ENCODE peak calls at places on chromosomes 3 and 15, in seven cellular contexts. Q is posterior vena cava, K is lung microvascular endothelial cell, B is amygdala, O is COR-L47, E is ureter, X is NCI-H1105. Z is an unnamed sample.

GRCh38 chr3:52023860-52024764 is 28.4 kb upstream of the RPL29 start:
- DNase-seq in Q (no peak), K (no peak), E (no peak), B (no peak), X (no peak), O (peak; percentile 21), Z (no peak)

GRCh38 chr3:73212683-73213082 is 151.2 kb downstream of the EBLN2 start:
- DNase-seq in O (no peak), X (no peak), B (no peak), K (no peak), E (no peak), Q (no peak), Z (no peak)

GRCh38 chr15:40040770-40041169 is 1.8 kb upstream of the SRP14 start:
- DNase-seq in X (no peak), K (no peak), Q (no peak), O (no peak), E (no peak), B (no peak), Z (no peak)

GRCh38 chr3:148090156-148090555 is 607.5 kb upstream of the AGTR1 start:
- DNase-seq in X (no peak), Q (no peak), E (no peak), K (no peak), B (no peak), O (no peak), Z (no peak)

GRCh38 chr15:82568986-82569385 is 28.7 kb upstream of the RPS17 start:
- DNase-seq in B (peak; percentile 46), X (no peak), O (no peak), K (no peak), Q (no peak), E (no peak), Z (no peak)

GRCh38 chr3:172023915-172024314 is 15.5 kb upstream of the FNDC3B start:
- DNase-seq in E (no peak), K (no peak), Q (no peak), X (no peak), O (no peak), B (no peak), Z (no peak)

GRCh38 chr15:72998226-72998625 is 54.0 kb upstream of the NEO1 start:
- DNase-seq in K (no peak), B (no peak), E (no peak), Q (no peak), X (no peak), O (no peak), Z (no peak)

GRCh38 chr3:166013073-166013679 is 176.0 kb upstream of the BCHE start:
- DNase-seq in B (no peak), K (peak; percentile 39), X (peak; percentile 61), E (no peak), Q (no peak), O (peak; percentile 72), Z (no peak)

GRCh38 chr3:34890247-34890646 is 749.1 kb upstream of the ARPP21 start:
- DNase-seq in K (no peak), E (no peak), Q (no peak), O (no peak), X (no peak), B (no peak), Z (no peak)

GRCh38 chr3:62011667-62012066 is 361.7 kb downstream of the FEZF2 start:
- DNase-seq in X (no peak), E (no peak), B (no peak), K (no peak), O (no peak), Q (no peak), Z (no peak)

GRCh38 chr3:69948246-69948862 is 51.2 kb upstream of the SAMMSON start:
- DNase-seq in B (no peak), X (peak; percentile 8), Q (no peak), O (no peak), K (peak; percentile 66), E (no peak), Z (no peak)

GRCh38 chr15:100109486-100110035 is 232.2 kb downstream of the ADAMTS17 start:
- DNase-seq in B (no peak), E (no peak), K (no peak), X (no peak), O (no peak), Q (peak; percentile 42), Z (no peak)

GRCh38 chr15:68052431-68052830 is 1.7 kb upstream of the PIAS1 start:
- DNase-seq in O (no peak), X (no peak), E (no peak), B (no peak), K (no peak), Q (no peak), Z (no peak)

GRCh38 chr3:175431396-175431795 is 572.3 kb downstream of the NAALADL2 start:
- DNase-seq in B (no peak), K (no peak), E (no peak), Q (no peak), X (no peak), O (no peak), Z (no peak)

GRCh38 chr15:92882697-92883642 is 17.2 kb upstream of the CHD2 start:
- DNase-seq in X (no peak), K (no peak), E (no peak), B (no peak), Q (peak; percentile 84), O (no peak), Z (peak; percentile 41)

GRCh38 chr15:90934949-90935751 is at the start of gene UNC45A:
- DNase-seq in B (peak; percentile 81), O (peak; percentile 90), K (peak; percentile 70), E (peak; percentile 94), X (peak; percentile 76), Q (peak; percentile 98), Z (peak; percentile 91)

GRCh38 chr3:42179110-42179725 is 86.8 kb downstream of the CCK start:
- DNase-seq in K (peak; percentile 51), B (no peak), X (no peak), Q (no peak), O (no peak), E (no peak), Z (no peak)

GRCh38 chr3:129703913-129704312 is 97.4 kb upstream of the PLXND1 start:
- DNase-seq in E (no peak), X (no peak), B (no peak), O (no peak), Q (no peak), K (no peak), Z (no peak)

GRCh38 chr15:61660579-61660978 is 399.7 kb downstream of the VPS13C start:
- DNase-seq in X (no peak), O (no peak), Q (no peak), K (no peak), B (no peak), E (no peak), Z (no peak)

GRCh38 chr3:71341721-71342120 is 241.8 kb downstream of the FOXP1 start:
- DNase-seq in E (no peak), K (peak; percentile 11), O (no peak), X (no peak), B (no peak), Q (no peak), Z (no peak)

GRCh38 chr3:102449341-102449740 is 14.5 kb downstream of the ZPLD1 start:
- DNase-seq in O (no peak), B (no peak), X (no peak), K (peak; percentile 9), E (no peak), Q (no peak), Z (no peak)

GRCh38 chr3:149506965-149507364 is 32.5 kb downstream of the TM4SF4 start:
- DNase-seq in K (no peak), O (no peak), Q (no peak), B (no peak), E (no peak), X (no peak), Z (no peak)

GRCh38 chr3:148757238-148757930 is 59.7 kb downstream of the AGTR1 start:
- DNase-seq in E (no peak), B (no peak), K (no peak), Q (no peak), X (no peak), O (no peak), Z (no peak)

GRCh38 chr3:194043516-194043915 is 92.4 kb upstream of the HES1 start:
- DNase-seq in K (no peak), O (no peak), X (no peak), B (no peak), E (no peak), Q (no peak), Z (no peak)

GRCh38 chr3:5078151-5078550 is 43.9 kb upstream of the ARL8B start:
- DNase-seq in X (no peak), E (no peak), K (no peak), Q (no peak), B (no peak), O (no peak), Z (no peak)

GRCh38 chr3:128970741-128971048 is 23.2 kb downstream of the CFAP92 start:
- DNase-seq in E (no peak), B (no peak), Q (no peak), X (no peak), O (no peak), K (no peak), Z (no peak)

GRCh38 chr15:71352125-71352524 is 236.9 kb downstream of the THSD4 start:
- DNase-seq in X (no peak), E (no peak), B (no peak), O (no peak), K (peak; percentile 98), Q (no peak), Z (no peak)

GRCh38 chr3:46496745-46497555 is 826 bp upstream of the RTP3 start:
- DNase-seq in X (no peak), B (no peak), Q (no peak), K (peak; percentile 50), O (no peak), E (no peak), Z (no peak)

GRCh38 chr3:107458871-107459270 is 63.9 kb upstream of the BBX start:
- DNase-seq in E (no peak), X (no peak), B (no peak), Q (no peak), O (peak; percentile 32), K (peak; percentile 40), Z (no peak)

GRCh38 chr3:44942202-44942921 is 33.6 kb downstream of the ZDHHC3 start:
- DNase-seq in E (no peak), B (no peak), Q (no peak), O (no peak), X (no peak), K (no peak), Z (no peak)